ENCODE peak calls at places on chromosomes 2 and 18, in nine cellular contexts. One of them, this sample, is unnamed.

GRCh38 chr18:23617412-23618009 is 31.2 kb upstream of the NPC1 start:
- DNase-seq in foreskin fibroblast: no peak
- DNase-seq in HFF-Myc: no peak
- DNase-seq in cardiac fibroblast: no peak
- DNase-seq in AG04449: no peak
- DNase-seq in GM06990: peak; percentile 53
- DNase-seq in BJ: no peak
- DNase-seq in cardiac muscle cell: no peak
- DNase-seq in AG04450: no peak
- DNase-seq in this sample: no peak

GRCh38 chr2:237955640-237956401 is 11.0 kb upstream of the UBE2F start:
- DNase-seq in AG04449: no peak
- DNase-seq in AG04450: no peak
- DNase-seq in HFF-Myc: no peak
- DNase-seq in GM06990: no peak
- DNase-seq in cardiac muscle cell: peak; percentile 31
- DNase-seq in cardiac fibroblast: no peak
- DNase-seq in foreskin fibroblast: no peak
- DNase-seq in BJ: no peak
- DNase-seq in this sample: no peak

GRCh38 chr2:154692927-154693326 is 5.6 kb upstream of the KCNJ3 start:
- DNase-seq in AG04450: no peak
- DNase-seq in GM06990: no peak
- DNase-seq in HFF-Myc: no peak
- DNase-seq in BJ: no peak
- DNase-seq in cardiac muscle cell: peak; percentile 13
- DNase-seq in AG04449: no peak
- DNase-seq in cardiac fibroblast: peak; percentile 10
- DNase-seq in foreskin fibroblast: no peak
- DNase-seq in this sample: peak; percentile 32

GRCh38 chr2:222609391-222609790 is 46.5 kb downstream of the FARSB start:
- DNase-seq in cardiac muscle cell: peak; percentile 50
- DNase-seq in foreskin fibroblast: peak; percentile 7
- DNase-seq in HFF-Myc: no peak
- DNase-seq in AG04449: no peak
- DNase-seq in AG04450: no peak
- DNase-seq in GM06990: no peak
- DNase-seq in cardiac fibroblast: peak; percentile 56
- DNase-seq in BJ: no peak
- DNase-seq in this sample: no peak

GRCh38 chr2:65604246-65604645 is 171.8 kb upstream of the SPRED2 start:
- DNase-seq in GM06990: no peak
- DNase-seq in AG04450: no peak
- DNase-seq in cardiac fibroblast: peak; percentile 33
- DNase-seq in BJ: no peak
- DNase-seq in HFF-Myc: no peak
- DNase-seq in foreskin fibroblast: no peak
- DNase-seq in AG04449: no peak
- DNase-seq in cardiac muscle cell: peak; percentile 17
- DNase-seq in this sample: no peak

GRCh38 chr18:73923866-73924265 is 223.8 kb downstream of the FBXO15 start:
- DNase-seq in HFF-Myc: no peak
- DNase-seq in cardiac muscle cell: no peak
- DNase-seq in foreskin fibroblast: peak; percentile 52
- DNase-seq in BJ: peak; percentile 54
- DNase-seq in GM06990: no peak
- DNase-seq in AG04449: peak; percentile 45
- DNase-seq in cardiac fibroblast: no peak
- DNase-seq in AG04450: peak; percentile 4
- DNase-seq in this sample: no peak

GRCh38 chr2:17792515-17792914 is 23.7 kb upstream of the MSGN1 start:
- DNase-seq in cardiac fibroblast: no peak
- DNase-seq in foreskin fibroblast: peak; percentile 14
- DNase-seq in GM06990: no peak
- DNase-seq in AG04449: no peak
- DNase-seq in BJ: no peak
- DNase-seq in cardiac muscle cell: peak; percentile 43
- DNase-seq in HFF-Myc: no peak
- DNase-seq in AG04450: no peak
- DNase-seq in this sample: no peak

GRCh38 chr2:85324639-85325465 is 2.9 kb downstream of the TGOLN2 start:
- DNase-seq in BJ: no peak
- DNase-seq in cardiac muscle cell: peak; percentile 64
- DNase-seq in foreskin fibroblast: no peak
- DNase-seq in HFF-Myc: no peak
- DNase-seq in GM06990: no peak
- DNase-seq in cardiac fibroblast: peak; percentile 58
- DNase-seq in AG04450: no peak
- DNase-seq in AG04449: no peak
- DNase-seq in this sample: no peak

GRCh38 chr2:240932001-240932723 is 26.0 kb downstream of the CROCC2 start:
- DNase-seq in AG04450: no peak
- DNase-seq in cardiac muscle cell: no peak
- DNase-seq in cardiac fibroblast: no peak
- DNase-seq in foreskin fibroblast: no peak
- DNase-seq in HFF-Myc: no peak
- DNase-seq in BJ: no peak
- DNase-seq in GM06990: no peak
- DNase-seq in AG04449: no peak
- DNase-seq in this sample: no peak

GRCh38 chr2:95314964-95315611 is 17.9 kb downstream of the KCNIP3 start:
- DNase-seq in AG04450: no peak
- DNase-seq in cardiac muscle cell: peak; percentile 30
- DNase-seq in BJ: no peak
- DNase-seq in GM06990: no peak
- DNase-seq in AG04449: no peak
- DNase-seq in foreskin fibroblast: peak; percentile 63
- DNase-seq in HFF-Myc: no peak
- DNase-seq in cardiac fibroblast: peak; percentile 35
- DNase-seq in this sample: no peak

GRCh38 chr2:235300368-235301201 is 193.3 kb upstream of the AGAP1 start:
- DNase-seq in AG04450: peak; percentile 53
- DNase-seq in cardiac muscle cell: peak; percentile 96
- DNase-seq in GM06990: no peak
- DNase-seq in AG04449: peak; percentile 23
- DNase-seq in foreskin fibroblast: no peak
- DNase-seq in cardiac fibroblast: peak; percentile 74
- DNase-seq in BJ: peak; percentile 27
- DNase-seq in HFF-Myc: peak; percentile 47
- DNase-seq in this sample: peak; percentile 70

GRCh38 chr18:6370410-6370809 is 44.3 kb downstream of the L3MBTL4 start:
- DNase-seq in foreskin fibroblast: no peak
- DNase-seq in BJ: no peak
- DNase-seq in AG04450: no peak
- DNase-seq in HFF-Myc: no peak
- DNase-seq in cardiac fibroblast: no peak
- DNase-seq in AG04449: no peak
- DNase-seq in GM06990: no peak
- DNase-seq in cardiac muscle cell: no peak
- DNase-seq in this sample: no peak

GRCh38 chr2:217954469-217954868 is 48.3 kb downstream of the TNS1 start:
- DNase-seq in BJ: no peak
- DNase-seq in AG04449: no peak
- DNase-seq in AG04450: no peak
- DNase-seq in cardiac muscle cell: no peak
- DNase-seq in GM06990: no peak
- DNase-seq in foreskin fibroblast: no peak
- DNase-seq in HFF-Myc: no peak
- DNase-seq in cardiac fibroblast: no peak
- DNase-seq in this sample: no peak

GRCh38 chr2:207156451-207157161 is 9.1 kb downstream of the KLF7 start:
- DNase-seq in GM06990: peak; percentile 30
- DNase-seq in cardiac muscle cell: peak; percentile 36
- DNase-seq in AG04449: no peak
- DNase-seq in HFF-Myc: no peak
- DNase-seq in AG04450: no peak
- DNase-seq in foreskin fibroblast: no peak
- DNase-seq in BJ: no peak
- DNase-seq in cardiac fibroblast: peak; percentile 41
- DNase-seq in this sample: no peak

GRCh38 chr18:22613788-22614187 is 196.1 kb upstream of the CTAGE1 start:
- DNase-seq in AG04450: no peak
- DNase-seq in cardiac fibroblast: peak; percentile 33
- DNase-seq in HFF-Myc: no peak
- DNase-seq in cardiac muscle cell: peak; percentile 46
- DNase-seq in GM06990: no peak
- DNase-seq in foreskin fibroblast: no peak
- DNase-seq in AG04449: no peak
- DNase-seq in BJ: no peak
- DNase-seq in this sample: no peak

GRCh38 chr2:233059797-233060499 is at the start of gene INPP5D:
- DNase-seq in cardiac muscle cell: no peak
- DNase-seq in foreskin fibroblast: no peak
- DNase-seq in BJ: no peak
- DNase-seq in HFF-Myc: no peak
- DNase-seq in AG04449: no peak
- DNase-seq in GM06990: peak; percentile 85
- DNase-seq in cardiac fibroblast: no peak
- DNase-seq in AG04450: no peak
- DNase-seq in this sample: no peak

GRCh38 chr18:49238433-49239042 is 221.9 kb downstream of the DYM start:
- DNase-seq in GM06990: no peak
- DNase-seq in HFF-Myc: no peak
- DNase-seq in cardiac fibroblast: peak; percentile 69
- DNase-seq in foreskin fibroblast: no peak
- DNase-seq in AG04450: no peak
- DNase-seq in BJ: no peak
- DNase-seq in AG04449: no peak
- DNase-seq in cardiac muscle cell: peak; percentile 56
- DNase-seq in this sample: no peak

GRCh38 chr18:28071199-28071598 is 105.7 kb downstream of the CDH2 start:
- DNase-seq in BJ: no peak
- DNase-seq in GM06990: no peak
- DNase-seq in AG04449: no peak
- DNase-seq in AG04450: no peak
- DNase-seq in foreskin fibroblast: no peak
- DNase-seq in HFF-Myc: no peak
- DNase-seq in cardiac muscle cell: no peak
- DNase-seq in cardiac fibroblast: no peak
- DNase-seq in this sample: no peak

GRCh38 chr2:200373973-200374416 is 67.5 kb downstream of the SPATS2L start:
- DNase-seq in cardiac fibroblast: no peak
- DNase-seq in GM06990: peak; percentile 43
- DNase-seq in BJ: no peak
- DNase-seq in AG04449: no peak
- DNase-seq in cardiac muscle cell: no peak
- DNase-seq in AG04450: no peak
- DNase-seq in HFF-Myc: no peak
- DNase-seq in foreskin fibroblast: no peak
- DNase-seq in this sample: no peak

GRCh38 chr2:120470041-120470716 is 124.2 kb downstream of the INHBB start:
- DNase-seq in HFF-Myc: peak; percentile 70
- DNase-seq in AG04450: peak; percentile 90
- DNase-seq in BJ: peak; percentile 90
- DNase-seq in cardiac muscle cell: peak; percentile 97
- DNase-seq in GM06990: no peak
- DNase-seq in AG04449: peak; percentile 83
- DNase-seq in foreskin fibroblast: peak; percentile 97
- DNase-seq in cardiac fibroblast: peak; percentile 94
- DNase-seq in this sample: peak; percentile 24

GRCh38 chr2:73295751-73296400 is 2.5 kb upstream of the EGR4 start:
- DNase-seq in cardiac muscle cell: peak; percentile 46
- DNase-seq in foreskin fibroblast: no peak
- DNase-seq in HFF-Myc: no peak
- DNase-seq in cardiac fibroblast: no peak
- DNase-seq in AG04450: no peak
- DNase-seq in GM06990: no peak
- DNase-seq in AG04449: no peak
- DNase-seq in BJ: no peak
- DNase-seq in this sample: no peak

GRCh38 chr18:76691800-76692199 is 130.6 kb upstream of the ZNF236 start:
- DNase-seq in cardiac muscle cell: peak; percentile 19
- DNase-seq in HFF-Myc: no peak
- DNase-seq in BJ: peak; percentile 39
- DNase-seq in AG04449: no peak
- DNase-seq in cardiac fibroblast: peak; percentile 26
- DNase-seq in foreskin fibroblast: peak; percentile 21
- DNase-seq in AG04450: no peak
- DNase-seq in GM06990: no peak
- DNase-seq in this sample: no peak

GRCh38 chr2:176097820-176098365 is 1.7 kb upstream of the HOXD12 start:
- DNase-seq in BJ: no peak
- DNase-seq in HFF-Myc: no peak
- DNase-seq in AG04449: no peak
- DNase-seq in AG04450: no peak
- DNase-seq in GM06990: no peak
- DNase-seq in cardiac fibroblast: no peak
- DNase-seq in foreskin fibroblast: no peak
- DNase-seq in cardiac muscle cell: no peak
- DNase-seq in this sample: no peak
- H3K4me3 ChIP-seq in BJ: peak overlapping the region; percentile 52
- H3K4me3 ChIP-seq in HFF-Myc: peak overlapping the region; percentile 39
- H3K4me3 ChIP-seq in AG04449: no peak overlapping the region
- H3K4me3 ChIP-seq in AG04450: no peak overlapping the region
- H3K4me3 ChIP-seq in GM06990: no peak overlapping the region
- H3K4me3 ChIP-seq in cardiac fibroblast: no peak overlapping the region
- H3K4me3 ChIP-seq in foreskin fibroblast: peak overlapping the region; percentile 67
- H3K4me3 ChIP-seq in cardiac muscle cell: no peak overlapping the region
- H3K4me3 ChIP-seq in this sample: no peak overlapping the region

GRCh38 chr2:135218426-135218825 is 166.3 kb downstream of the RAB3GAP1 start:
- DNase-seq in BJ: no peak
- DNase-seq in HFF-Myc: no peak
- DNase-seq in cardiac fibroblast: no peak
- DNase-seq in foreskin fibroblast: no peak
- DNase-seq in AG04450: no peak
- DNase-seq in AG04449: no peak
- DNase-seq in GM06990: no peak
- DNase-seq in cardiac muscle cell: no peak
- DNase-seq in this sample: no peak
- TF ChIP-seq CTCF in BJ: no peak
- TF ChIP-seq CTCF in HFF-Myc: no peak
- TF ChIP-seq CTCF in cardiac fibroblast: no peak
- TF ChIP-seq CTCF in foreskin fibroblast: no peak
- TF ChIP-seq CTCF in AG04450: no peak
- TF ChIP-seq CTCF in AG04449: no peak
- TF ChIP-seq CTCF in GM06990: no peak
- TF ChIP-seq CTCF in cardiac muscle cell: no peak
- TF ChIP-seq CTCF in this sample: no peak

DNA sequence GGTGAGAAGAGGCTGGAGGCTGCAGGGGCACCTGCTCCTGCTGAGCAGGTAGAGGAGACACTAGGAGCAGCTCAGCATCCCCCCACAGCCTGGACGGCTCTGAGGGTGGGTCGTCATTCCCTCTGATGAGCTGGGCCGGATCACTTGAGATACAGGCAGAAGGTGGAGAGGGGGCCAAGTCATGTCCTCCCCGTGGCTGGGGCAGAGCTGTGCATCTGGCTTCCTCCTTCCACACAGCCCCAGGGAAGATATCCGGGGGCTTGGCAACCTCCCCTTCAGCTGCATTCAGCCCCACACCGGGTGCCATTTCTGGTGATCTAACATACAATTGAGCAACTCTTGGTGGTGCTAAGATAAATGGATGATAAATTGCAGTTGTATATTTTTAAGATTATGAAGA is 236.9 kb downstream of the LDLRAD4 start:
- DNase-seq in foreskin fibroblast: no peak
- DNase-seq in AG04450: no peak
- DNase-seq in GM06990: no peak
- DNase-seq in BJ: no peak
- DNase-seq in HFF-Myc: no peak
- DNase-seq in cardiac fibroblast: no peak
- DNase-seq in cardiac muscle cell: no peak
- DNase-seq in AG04449: no peak
- DNase-seq in this sample: no peak
- H3K4me3 ChIP-seq in foreskin fibroblast: no peak overlapping the region
- H3K4me3 ChIP-seq in AG04450: no peak overlapping the region
- H3K4me3 ChIP-seq in GM06990: no peak overlapping the region
- H3K4me3 ChIP-seq in BJ: no peak overlapping the region
- H3K4me3 ChIP-seq in HFF-Myc: no peak overlapping the region
- H3K4me3 ChIP-seq in cardiac fibroblast: no peak overlapping the region
- H3K4me3 ChIP-seq in cardiac muscle cell: no peak overlapping the region
- H3K4me3 ChIP-seq in AG04449: no peak overlapping the region
- H3K4me3 ChIP-seq in this sample: no peak overlapping the region

GRCh38 chr2:3305431-3305830 is 72.2 kb downstream of the EIPR1 start:
- DNase-seq in cardiac muscle cell: no peak
- DNase-seq in GM06990: no peak
- DNase-seq in BJ: no peak
- DNase-seq in AG04449: no peak
- DNase-seq in HFF-Myc: no peak
- DNase-seq in foreskin fibroblast: no peak
- DNase-seq in AG04450: no peak
- DNase-seq in cardiac fibroblast: no peak
- DNase-seq in this sample: no peak
- TF ChIP-seq CTCF in cardiac muscle cell: no peak
- TF ChIP-seq CTCF in GM06990: no peak
- TF ChIP-seq CTCF in BJ: no peak
- TF ChIP-seq CTCF in AG04449: no peak
- TF ChIP-seq CTCF in HFF-Myc: no peak
- TF ChIP-seq CTCF in foreskin fibroblast: no peak
- TF ChIP-seq CTCF in AG04450: no peak
- TF ChIP-seq CTCF in cardiac fibroblast: no peak
- TF ChIP-seq CTCF in this sample: no peak